ENCODE peak calls at places on chromosome 19, in eight cellular contexts. R is breast epithelium, L is GM12891, S is tibial nerve, I is uterus, D is H1, P is stomach, E is IMR-90. O is an unnamed sample.

GRCh38 chr19:37160153-37160552 is 12.3 kb downstream of the ZNF585A start:
- DNase-seq in R (no peak), L (no peak), S (no peak), I (no peak), D (no peak), P (no peak), E (no peak), O (no peak)

GRCh38 chr19:31537136-31537535 is 187.9 kb upstream of the TSHZ3 start:
- DNase-seq in R (no peak), L (no peak), S (no peak), I (no peak), D (no peak), P (no peak), E (no peak), O (no peak)

GRCh38 chr19:16518483-16519229 is 22.5 kb downstream of the C19orf44 start:
- DNase-seq in R (no peak), L (no peak), S (no peak), I (no peak), D (no peak), P (no peak), E (no peak), O (no peak)

GRCh38 chr19:22610121-22610520 is 24.0 kb upstream of the ZNF492 start:
- DNase-seq in R (no peak), L (no peak), S (no peak), I (no peak), D (no peak), P (no peak), E (no peak), O (no peak)

GRCh38 chr19:44303305-44303704 is 1.5 kb downstream of the ZNF235 start:
- DNase-seq in R (no peak), L (no peak), S (no peak), I (no peak), D (no peak), P (no peak), E (no peak), O (peak; percentile 5)

GRCh38 chr19:21482863-21483276 is 22.5 kb upstream of the ZNF429 start:
- DNase-seq in R (peak; percentile 31), L (peak; percentile 52), S (no peak), I (peak; percentile 64), D (peak; percentile 74), P (peak; percentile 63), E (no peak), O (peak; percentile 56)

GRCh38 chr19:33394006-33394722 is 20.7 kb downstream of the CEBPG start:
- DNase-seq in R (no peak), L (peak; percentile 18), S (peak; percentile 57), I (peak; percentile 72), D (no peak), P (no peak), E (peak; percentile 69), O (peak; percentile 98)

GRCh38 chr19:38781058-38781457 is 7.7 kb upstream of the LGALS7 start:
- DNase-seq in R (no peak), L (no peak), S (no peak), I (no peak), D (no peak), P (no peak), E (no peak), O (no peak)

GRCh38 chr19:33193864-33194362 is at the start of gene LRP3:
- DNase-seq in R (no peak), L (peak; percentile 18), S (no peak), I (no peak), D (no peak), P (peak; percentile 52), E (peak; percentile 11), O (no peak)

GRCh38 chr19:10979950-10980349 is 19.1 kb downstream of the SMARCA4 start:
- DNase-seq in R (no peak), L (no peak), S (no peak), I (no peak), D (no peak), P (no peak), E (no peak), O (no peak)

GRCh38 chr19:5037936-5038335 is 69.0 kb downstream of the KDM4B start:
- DNase-seq in R (no peak), L (no peak), S (no peak), I (no peak), D (no peak), P (no peak), E (no peak), O (no peak)

GRCh38 chr19:10299545-10300458 is 9.8 kb downstream of the ZGLP1 start:
- DNase-seq in R (no peak), L (no peak), S (no peak), I (no peak), D (no peak), P (no peak), E (no peak), O (no peak)

GRCh38 chr19:35299523-35300339 is 7.8 kb downstream of the MAG start:
- DNase-seq in R (no peak), L (no peak), S (no peak), I (no peak), D (no peak), P (no peak), E (no peak), O (no peak)

GRCh38 chr19:19488041-19488874 is 27.1 kb downstream of the TSSK6 start:
- DNase-seq in R (no peak), L (no peak), S (no peak), I (peak; percentile 39), D (no peak), P (peak; percentile 59), E (no peak), O (no peak)

GRCh38 chr19:17733127-17733526 is 13.8 kb downstream of the MAP1S start:
- DNase-seq in R (no peak), L (no peak), S (no peak), I (no peak), D (no peak), P (no peak), E (no peak), O (no peak)
- TF ChIP-seq POLR2A in R (no peak), L (no peak), S (no peak), I (no peak), D (no peak), P (no peak), E (no peak), O (no peak)

DNA sequence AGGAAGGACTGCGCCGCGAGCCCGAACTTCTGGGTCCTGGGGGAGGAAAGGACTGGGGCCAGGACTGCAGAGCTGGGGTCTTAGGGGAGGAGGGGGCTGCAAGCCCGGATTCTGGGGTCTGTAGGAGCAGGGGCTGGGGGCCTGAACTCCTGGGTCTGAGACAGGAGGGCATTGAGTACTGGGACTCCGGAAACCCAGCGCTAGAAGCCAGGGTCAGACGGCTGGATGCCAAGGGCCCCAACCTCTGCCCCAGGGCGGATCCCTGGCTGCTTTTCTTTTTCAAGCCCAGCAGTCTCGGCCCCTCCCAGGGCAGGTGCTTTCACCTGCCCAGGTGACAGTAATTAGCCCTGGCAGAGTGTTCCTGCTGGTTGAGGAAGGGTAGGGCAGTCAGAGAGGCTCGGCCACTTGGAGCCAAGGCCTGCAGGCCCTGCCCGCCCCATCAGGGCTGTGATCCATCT is 2.3 kb downstream of the MYH14 start:
- DNase-seq in R (peak; percentile 71), L (no peak), S (no peak), I (no peak), D (no peak), P (peak; percentile 85), E (no peak), O (no peak)
- TF ChIP-seq POLR2A in R (no peak), L (no peak), S (no peak), I (no peak), D (no peak), P (no peak), E (no peak), O (no peak)

GRCh38 chr19:7197169-7197759 is 97.0 kb downstream of the INSR start:
- DNase-seq in R (peak; percentile 91), L (peak; percentile 65), S (peak; percentile 88), I (peak; percentile 96), D (peak; percentile 44), P (peak; percentile 92), E (peak; percentile 96), O (peak; percentile 74)

GRCh38 chr19:7196721-7197168 is 97.5 kb downstream of the INSR start:
- DNase-seq in R (no peak), L (no peak), S (peak; percentile 45), I (peak; percentile 95), D (no peak), P (no peak), E (no peak), O (no peak)

GRCh38 chr19:7200739-7201138 is 93.5 kb downstream of the INSR start:
- DNase-seq in R (no peak), L (no peak), S (no peak), I (no peak), D (no peak), P (no peak), E (no peak), O (no peak)

GRCh38 chr19:7199613-7200533 is 94.3 kb downstream of the INSR start:
- DNase-seq in R (no peak), L (no peak), S (no peak), I (no peak), D (no peak), P (peak; percentile 46), E (peak; percentile 17), O (peak; percentile 55)

GRCh38 chr19:7197760-7198696 is 96.2 kb downstream of the INSR start:
- DNase-seq in R (peak; percentile 79), L (peak; percentile 91), S (peak; percentile 85), I (peak; percentile 92), D (peak; percentile 59), P (peak; percentile 95), E (peak; percentile 94), O (peak; percentile 92)
- TF ChIP-seq POLR2A in R (peak; percentile 40), L (peak; percentile 39), S (peak; percentile 78), I (peak; percentile 81), D (peak; percentile 69), P (no peak), E (peak; percentile 54), O (peak; percentile 59)

GRCh38 chr19:1266818-1267440 is 2.2 kb upstream of the CIRBP start:
- DNase-seq in R (no peak), L (no peak), S (no peak), I (peak; percentile 68), D (no peak), P (peak; percentile 80), E (no peak), O (no peak)

GRCh38 chr19:1267441-1268391 is 1.4 kb upstream of the CIRBP start:
- DNase-seq in R (no peak), L (no peak), S (no peak), I (peak; percentile 65), D (no peak), P (no peak), E (peak; percentile 60), O (no peak)

GRCh38 chr19:1266116-1266817 is 2.9 kb upstream of the CIRBP start:
- DNase-seq in R (no peak), L (peak; percentile 81), S (no peak), I (peak; percentile 86), D (no peak), P (peak; percentile 89), E (peak; percentile 78), O (peak; percentile 87)

GRCh38 chr19:1264801-1265610 is 4.1 kb upstream of the CIRBP start:
- DNase-seq in R (peak; percentile 79), L (no peak), S (no peak), I (peak; percentile 88), D (no peak), P (peak; percentile 73), E (peak; percentile 88), O (peak; percentile 95)

DNA sequence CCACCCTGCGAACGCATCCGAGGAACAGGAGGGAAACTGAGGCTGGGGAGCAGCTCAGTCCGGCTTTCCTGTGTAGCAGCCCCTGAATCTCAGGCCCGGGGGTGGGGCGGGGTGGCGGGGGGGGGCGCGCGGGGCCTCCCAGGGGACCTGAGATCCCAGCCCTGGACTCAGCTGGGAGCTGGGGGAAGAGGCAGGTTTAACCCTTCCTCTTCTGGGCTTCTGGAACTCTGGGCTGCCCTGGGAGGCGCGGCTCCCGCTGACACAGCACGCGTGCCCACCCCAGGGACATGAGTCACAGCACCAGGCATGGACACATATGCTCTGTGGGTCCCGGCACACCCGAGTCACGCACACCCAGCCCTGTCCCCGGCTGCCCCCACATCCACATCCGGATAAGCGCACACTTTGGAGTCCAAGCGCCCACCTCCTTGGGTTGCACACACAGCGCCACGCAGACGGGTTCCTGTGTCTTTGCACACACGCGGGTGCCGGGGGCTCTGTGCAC is 3.5 kb upstream of the CIRBP start:
- DNase-seq in R (no peak), L (no peak), S (no peak), I (peak; percentile 75), D (no peak), P (no peak), E (peak; percentile 80), O (no peak)
- TF ChIP-seq POLR2A in R (no peak), L (no peak), S (no peak), I (no peak), D (no peak), P (no peak), E (no peak), O (no peak)

O was measured in H54.